ENCODE peak calls at places on chromosome 7, in four cellular contexts. T is NCI-H446 treated with DMSO at 0.1 percent for 48 hours, O is cerebellar nuclear complex, G is sciatic nerve. Y is an unnamed sample.
A peak's percentile ranks its signal among the peaks of the same experiment; 100 is the strongest.

GRCh38 chr7:117068511-117069155 is 115.3 kb downstream of the ST7 start:
- DNase-seq in G (no peak), T (peak; percentile 68), O (peak; percentile 33), Y (no peak)

GRCh38 chr7:64868469-64868868 is 34.6 kb upstream of the ZNF273 start:
- DNase-seq in O (no peak), T (no peak), G (no peak), Y (no peak)

GRCh38 chr7:149824301-149824741 is 13.9 kb upstream of the ZNF862 start:
- DNase-seq in O (no peak), T (no peak), G (no peak), Y (no peak)

GRCh38 chr7:55770778-55771177 is 91.8 kb downstream of the SEPTIN14 start:
- DNase-seq in G (no peak), T (no peak), O (no peak), Y (no peak)

GRCh38 chr7:51251292-51251691 is 65.3 kb downstream of the COBL start:
- DNase-seq in O (no peak), T (no peak), G (no peak), Y (no peak)

GRCh38 chr7:111982804-111983203 is 223.4 kb downstream of the DOCK4 start:
- DNase-seq in T (no peak), O (no peak), G (no peak), Y (no peak)

GRCh38 chr7:14137676-14138075 is 148.2 kb upstream of the ETV1 start:
- DNase-seq in G (no peak), T (no peak), O (no peak), Y (no peak)

GRCh38 chr7:50555594-50556140 is 9.5 kb downstream of the DDC start:
- DNase-seq in G (no peak), O (no peak), T (no peak), Y (no peak)

GRCh38 chr7:149764481-149765398 is 8.6 kb downstream of the ZNF467 start:
- DNase-seq in O (no peak), T (no peak), G (no peak), Y (no peak)

Y was measured in ascending aorta.